ENCODE peak calls at places on chromosomes 7 and 10, in nine cellular contexts. Q is aorta, R is endodermal cell, C is adipocyte, A is body of pancreas, I is PC-9, X is hepatocyte, V is GM23248, Z is left ventricle myocardium inferior. D is an unnamed sample.

GRCh38 chr7:148142660-148143248 is 447.8 kb upstream of the C7orf33 start:
- DNase-seq in C (peak; percentile 78), X (peak; percentile 71), A (peak; percentile 67), Z (no peak), I (no peak), R (peak; percentile 74), Q (no peak), V (peak; percentile 41), D (peak; percentile 27)

GRCh38 chr7:26658080-26658697 is 206.2 kb downstream of the SKAP2 start:
- DNase-seq in X (no peak), C (no peak), R (peak; percentile 49), I (peak; percentile 89), V (no peak), Z (no peak), A (no peak), Q (no peak), D (no peak)

GRCh38 chr7:12322903-12323300 is 80.8 kb downstream of the VWDE start:
- DNase-seq in Q (no peak), I (no peak), V (peak; percentile 9), C (no peak), Z (no peak), A (no peak), X (no peak), R (no peak), D (no peak)

GRCh38 chr10:122664501-122664900 is 35.1 kb downstream of the C10orf120 start:
- DNase-seq in X (no peak), C (no peak), A (no peak), I (no peak), Q (no peak), V (no peak), Z (no peak), R (no peak), D (no peak)

GRCh38 chr7:24158976-24159375 is 125.0 kb upstream of the NPY start:
- DNase-seq in R (no peak), A (no peak), Z (no peak), I (no peak), Q (no peak), C (no peak), X (no peak), V (peak; percentile 59), D (no peak)

GRCh38 chr7:149256568-149256967 is 5.4 kb upstream of the ZNF783 start:
- DNase-seq in Z (no peak), A (no peak), I (peak; percentile 13), C (no peak), R (no peak), X (no peak), Q (no peak), V (no peak), D (no peak)

GRCh38 chr7:43559171-43559938 is 23.6 kb upstream of the STK17A start:
- DNase-seq in A (no peak), X (no peak), Q (no peak), C (no peak), V (no peak), R (no peak), Z (no peak), I (no peak), D (no peak)

GRCh38 chr7:117323585-117323876 is 673 bp upstream of the WNT2 start:
- DNase-seq in C (no peak), R (peak; percentile 67), X (no peak), Z (no peak), A (no peak), V (no peak), I (no peak), Q (no peak), D (no peak)

GRCh38 chr10:22959292-22959691 is 31.4 kb downstream of the ARMC3 start:
- DNase-seq in Q (no peak), V (no peak), Z (no peak), I (no peak), A (no peak), R (no peak), C (no peak), X (peak; percentile 10), D (no peak)

GRCh38 chr10:43039629-43040481 is 37.0 kb upstream of the RET start:
- DNase-seq in V (peak; percentile 12), I (no peak), Q (peak; percentile 57), Z (no peak), A (no peak), R (no peak), C (no peak), X (no peak), D (no peak)

GRCh38 chr10:93165367-93165766 is 91.7 kb downstream of the CYP26A1 start:
- DNase-seq in Z (no peak), R (no peak), I (no peak), V (peak; percentile 86), Q (no peak), A (no peak), X (no peak), C (peak; percentile 18), D (no peak)

GRCh38 chr10:94630017-94630688 is 53.4 kb upstream of the CYP2C18 start:
- DNase-seq in V (peak; percentile 42), R (no peak), X (peak; percentile 49), Q (no peak), A (no peak), Z (no peak), C (peak; percentile 64), I (no peak), D (peak; percentile 48)

GRCh38 chr7:118182618-118183253 is 1.2 kb upstream of the LSM8 start:
- DNase-seq in Q (no peak), A (no peak), I (no peak), R (no peak), X (no peak), V (no peak), Z (no peak), C (no peak), D (no peak)

GRCh38 chr10:50540069-50540825 is 83.5 kb downstream of the SGMS1 start:
- DNase-seq in R (no peak), Z (no peak), Q (no peak), X (no peak), A (no peak), I (no peak), V (peak; percentile 38), C (no peak), D (no peak)

GRCh38 chr7:36623247-36623646 is 101.0 kb downstream of the AOAH start:
- DNase-seq in Z (no peak), C (no peak), R (no peak), I (no peak), A (no peak), Q (no peak), V (no peak), X (no peak), D (no peak)

GRCh38 chr10:86186633-86187032 is 180.0 kb downstream of the GRID1 start:
- DNase-seq in R (no peak), Q (no peak), Z (no peak), V (no peak), X (no peak), A (no peak), C (no peak), I (no peak), D (no peak)

GRCh38 chr10:12556057-12556456 is 206.7 kb downstream of the CAMK1D start:
- DNase-seq in Q (no peak), V (no peak), A (no peak), I (no peak), R (no peak), X (no peak), Z (no peak), C (no peak), D (no peak)

GRCh38 chr7:68269410-68269809 is 1272.8 kb downstream of the TYW1 start:
- DNase-seq in Q (no peak), X (peak; percentile 82), V (peak; percentile 27), A (peak; percentile 36), C (peak; percentile 72), Z (no peak), I (peak; percentile 61), R (no peak), D (no peak)

GRCh38 chr7:135334830-135335543 is 101.3 kb downstream of the STRA8 start:
- DNase-seq in X (no peak), C (no peak), I (no peak), Q (no peak), Z (no peak), A (peak; percentile 31), V (no peak), R (no peak), D (no peak)

GRCh38 chr10:4947039-4947634 is 16.1 kb upstream of the AKR1C1 start:
- DNase-seq in X (no peak), Q (no peak), A (no peak), V (peak; percentile 60), R (no peak), Z (no peak), I (no peak), C (peak; percentile 77), D (no peak)

GRCh38 chr10:75233444-75234016 is 2.2 kb downstream of the COMTD1 start:
- DNase-seq in I (no peak), Z (no peak), A (no peak), C (no peak), Q (no peak), V (peak; percentile 35), X (no peak), R (no peak), D (peak; percentile 19)
- H3K36me3 ChIP-seq in I (peaks cover 31% of the 10 kb centered on the region), Z (peaks cover 32% of the 10 kb centered on the region), A (no peaks in the 10 kb centered on the region), C (peaks cover 46% of the 10 kb centered on the region), Q (no peaks in the 10 kb centered on the region), V (peaks cover 28% of the 10 kb centered on the region), X (no peaks in the 10 kb centered on the region), R (peaks cover 47% of the 10 kb centered on the region), D (peaks cover 53% of the 10 kb centered on the region)

GRCh38 chr7:158881731-158882130 is 25.4 kb downstream of the DYNC2I1 start:
- DNase-seq in C (no peak), I (no peak), V (no peak), R (no peak), A (no peak), Z (no peak), X (no peak), Q (no peak), D (no peak)
- H3K36me3 ChIP-seq in C (peaks cover 41% of the 10 kb centered on the region), I (peaks cover 16% of the 10 kb centered on the region), V (peaks cover 7% of the 10 kb centered on the region), R (peaks cover 34% of the 10 kb centered on the region), A (no peaks in the 10 kb centered on the region), Z (peaks cover 72% of the 10 kb centered on the region), X (no peaks in the 10 kb centered on the region), Q (peaks cover 2% of the 10 kb centered on the region), D (peaks cover 18% of the 10 kb centered on the region)

DNA sequence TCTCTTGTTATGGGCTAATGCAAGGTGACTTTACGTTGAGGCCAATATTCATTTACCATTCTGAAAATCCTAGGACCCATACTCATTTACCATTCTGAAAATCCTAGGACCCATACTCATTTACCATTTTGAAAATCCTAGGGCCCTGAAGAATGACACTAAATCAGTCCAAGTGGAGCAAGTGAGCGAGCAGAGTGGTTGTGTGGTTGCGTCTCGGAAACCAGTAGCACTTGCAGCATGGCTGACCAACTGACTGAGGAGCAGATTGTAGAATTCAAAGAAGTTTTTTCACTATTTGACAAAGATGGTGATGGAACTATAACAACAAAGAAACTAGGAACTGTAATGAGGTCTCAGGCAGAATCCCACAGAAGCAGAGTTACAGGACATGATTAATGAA is 6.9 kb downstream of the SAR1A start:
- DNase-seq in C (no peak), R (no peak), I (no peak), Q (no peak), A (no peak), X (no peak), V (no peak), Z (no peak), D (no peak)
- H3K36me3 ChIP-seq in C (peaks cover 83% of the 10 kb centered on the region), R (peaks cover 61% of the 10 kb centered on the region), I (peaks cover 60% of the 10 kb centered on the region), Q (no peaks in the 10 kb centered on the region), A (no peaks in the 10 kb centered on the region), X (peaks cover 7% of the 10 kb centered on the region), V (peaks cover 59% of the 10 kb centered on the region), Z (peaks cover 33% of the 10 kb centered on the region), D (peaks cover 93% of the 10 kb centered on the region)

DNA sequence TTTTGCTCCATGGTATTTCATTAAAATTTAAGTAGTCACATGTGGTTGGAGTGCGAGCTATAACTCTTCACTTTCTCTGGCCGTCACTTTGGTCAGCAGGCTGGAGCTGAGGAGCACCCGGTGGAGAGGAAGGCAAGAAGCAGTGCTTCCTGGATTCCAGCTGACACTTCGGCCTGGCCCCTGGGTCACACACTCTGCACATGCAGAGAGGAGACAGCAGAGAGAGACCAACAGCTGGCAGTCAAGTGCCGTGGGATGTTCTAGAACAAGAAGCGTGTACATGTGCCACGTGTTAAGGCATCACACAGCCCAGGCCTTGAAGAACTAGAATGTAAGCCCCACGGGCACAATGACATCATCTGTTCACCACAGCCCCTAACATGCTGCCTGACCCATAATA is 30.1 kb downstream of the PSAP start:
- DNase-seq in V (no peak), Q (peak; percentile 60), A (no peak), R (no peak), I (no peak), X (no peak), C (no peak), Z (no peak), D (no peak)
- H3K36me3 ChIP-seq in V (peaks cover 46% of the 10 kb centered on the region), Q (peaks cover 7% of the 10 kb centered on the region), A (peaks cover 28% of the 10 kb centered on the region), R (peaks cover 96% of the 10 kb centered on the region), I (peaks cover 53% of the 10 kb centered on the region), X (no peaks in the 10 kb centered on the region), C (peaks cover 100% of the 10 kb centered on the region), Z (peaks cover 100% of the 10 kb centered on the region), D (peaks cover 98% of the 10 kb centered on the region)